ENCODE peak calls at places on chromosome 13, in five cellular contexts. N is aorta, C is gastrocnemius medialis, T is cardiac muscle cell, R is dorsolateral prefrontal cortex. V is an unnamed sample.

GRCh38 chr13:31214379-31214778 is 14.6 kb downstream of the B3GLCT start:
- DNase-seq in R (no peak), T (no peak), C (no peak), N (no peak), V (no peak)

GRCh38 chr13:31172535-31172934 is 10.8 kb upstream of the HSPH1 start:
- DNase-seq in N (no peak), R (no peak), C (no peak), T (peak; percentile 95), V (peak; percentile 49)

GRCh38 chr13:108963846-108964600 is 334.6 kb downstream of the MYO16 start:
- DNase-seq in N (no peak), T (peak; percentile 23), R (no peak), C (no peak), V (peak; percentile 36)

GRCh38 chr13:96900992-96901391 is 93.3 kb downstream of the OXGR1 start:
- DNase-seq in C (no peak), R (no peak), T (no peak), N (no peak), V (no peak)

GRCh38 chr13:45873491-45874360 is 22.2 kb upstream of the SIAH3 start:
- DNase-seq in C (no peak), T (no peak), N (no peak), R (no peak), V (no peak)

GRCh38 chr13:28558567-28558966 is 63.6 kb upstream of the FLT1 start:
- DNase-seq in T (peak; percentile 21), N (no peak), R (no peak), C (no peak), V (no peak)

GRCh38 chr13:46341112-46341711 is 45.8 kb downstream of the RUBCNL start:
- DNase-seq in R (no peak), N (no peak), T (peak; percentile 33), C (no peak), V (peak; percentile 6)

GRCh38 chr13:30111810-30112209 is 195.5 kb downstream of the KATNAL1 start:
- DNase-seq in N (no peak), R (no peak), C (no peak), T (no peak), V (no peak)

GRCh38 chr13:109394311-109394988 is 391.9 kb downstream of the IRS2 start:
- DNase-seq in C (no peak), R (no peak), N (no peak), T (no peak), V (no peak)

GRCh38 chr13:19836472-19836871 is 27.0 kb downstream of the ZMYM5 start:
- DNase-seq in N (no peak), T (peak; percentile 15), C (no peak), R (no peak), V (no peak)

GRCh38 chr13:20118268-20119140 is 42.3 kb downstream of the GJA3 start:
- DNase-seq in R (no peak), N (peak; percentile 68), T (peak; percentile 68), C (no peak), V (no peak)

GRCh38 chr13:100707818-100708740 is 33.5 kb upstream of the TMTC4 start:
- DNase-seq in N (no peak), T (peak; percentile 16), C (no peak), R (no peak), V (no peak)

GRCh38 chr13:30112602-30113435 is 194.5 kb downstream of the KATNAL1 start:
- DNase-seq in N (peak; percentile 89), C (peak; percentile 58), R (peak; percentile 71), T (peak; percentile 92), V (peak; percentile 66)

GRCh38 chr13:51637852-51638496 is 53.7 kb downstream of the WDFY2 start:
- DNase-seq in R (no peak), T (no peak), C (no peak), N (no peak), V (no peak)

GRCh38 chr13:43107780-43108179 is 84.4 kb downstream of the DNAJC15 start:
- DNase-seq in C (no peak), N (no peak), R (no peak), T (no peak), V (no peak)

GRCh38 chr13:77309254-77309653 is 17.6 kb downstream of the MYCBP2 start:
- DNase-seq in C (no peak), R (no peak), N (no peak), T (no peak), V (no peak)

GRCh38 chr13:77306458-77306857 is 20.4 kb downstream of the MYCBP2 start:
- DNase-seq in R (no peak), T (no peak), C (no peak), N (no peak), V (no peak)

GRCh38 chr13:77300176-77301141 is 26.4 kb downstream of the MYCBP2 start:
- DNase-seq in T (peak; percentile 81), C (no peak), N (no peak), R (no peak), V (peak; percentile 39)

GRCh38 chr13:77310161-77310560 is 16.7 kb downstream of the MYCBP2 start:
- DNase-seq in C (no peak), R (no peak), N (no peak), T (no peak), V (no peak)

DNA sequence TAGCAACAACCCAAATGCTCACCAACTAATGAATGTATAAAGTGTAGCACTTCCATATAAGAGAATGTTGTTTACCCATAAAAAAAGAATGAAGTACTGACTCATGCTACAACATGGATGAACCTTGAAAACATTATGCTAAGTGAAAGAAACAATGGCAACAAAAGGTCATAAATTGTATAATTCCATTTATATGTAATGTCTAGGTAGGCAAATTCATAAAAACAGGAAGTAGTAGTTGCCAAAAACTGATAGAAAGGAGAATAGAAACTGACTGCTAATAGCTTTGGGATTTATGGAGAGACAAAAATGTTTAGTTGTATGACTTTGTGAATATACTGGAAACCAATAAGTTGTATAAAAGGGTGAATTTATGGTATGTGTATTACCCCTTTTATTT is 21.6 kb downstream of the MYCBP2 start:
- DNase-seq in C (no peak), T (no peak), N (no peak), R (no peak), V (no peak)
- H3K4me3 ChIP-seq in C (no peak overlapping the region), T (no peak overlapping the region), N (no peak overlapping the region), R (no peak overlapping the region), V (no peak overlapping the region)

GRCh38 chr13:110885966-110886365 is 28.9 kb downstream of the ANKRD10 start:
- DNase-seq in T (no peak), N (no peak), C (no peak), R (no peak), V (no peak)

GRCh38 chr13:110883539-110883938 is 31.3 kb downstream of the ANKRD10 start:
- DNase-seq in C (no peak), N (no peak), R (no peak), T (no peak), V (no peak)

GRCh38 chr13:110886475-110887241 is 28.2 kb downstream of the ANKRD10 start:
- DNase-seq in C (no peak), N (no peak), R (no peak), T (no peak), V (no peak)

GRCh38 chr13:110887242-110887954 is 27.5 kb downstream of the ANKRD10 start:
- DNase-seq in T (no peak), C (no peak), R (no peak), N (no peak), V (no peak)

GRCh38 chr13:110885516-110885915 is 29.4 kb downstream of the ANKRD10 start:
- DNase-seq in R (no peak), N (no peak), T (no peak), C (no peak), V (no peak)
- H3K27ac ChIP-seq in R (no peak overlapping the region), N (no peak overlapping the region), T (no peak overlapping the region), C (no peak overlapping the region), V (no peak overlapping the region)

DNA sequence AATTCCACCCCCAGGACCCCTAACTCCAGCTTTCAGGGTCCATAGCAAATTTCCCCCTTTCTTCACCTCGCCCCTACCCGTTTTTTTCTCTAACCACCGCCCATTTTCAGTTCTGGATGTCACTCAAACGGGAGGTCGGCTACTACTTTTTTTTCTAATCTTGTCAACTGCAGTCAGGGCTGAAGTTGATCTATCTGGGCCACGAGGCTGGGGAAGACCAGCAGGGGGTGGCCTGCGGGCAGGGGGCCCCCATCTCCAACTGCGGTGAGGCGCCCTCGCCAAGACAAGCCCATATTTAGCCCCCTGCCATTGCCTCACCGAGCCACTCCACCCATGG is 748 bp downstream of the LHFPL6 start:
- DNase-seq in C (no peak), T (no peak), N (no peak), R (no peak), V (no peak)
- H3K27me3 ChIP-seq in C (peaks cover 4% of the 10 kb centered on the region), T (peaks cover 15% of the 10 kb centered on the region), N (no peaks in the 10 kb centered on the region), R (no peaks in the 10 kb centered on the region), V (no peaks in the 10 kb centered on the region)

GRCh38 chr13:24301434-24301833 is 7.9 kb upstream of the C1QTNF9 start:
- DNase-seq in T (no peak), R (no peak), N (no peak), C (no peak), V (no peak)

GRCh38 chr13:24301911-24302310 is 7.5 kb upstream of the C1QTNF9 start:
- DNase-seq in T (no peak), C (no peak), R (no peak), N (no peak), V (no peak)

GRCh38 chr13:24306632-24307031 is 2.7 kb upstream of the C1QTNF9 start:
- DNase-seq in C (no peak), N (no peak), T (peak; percentile 14), R (no peak), V (peak; percentile 8)

GRCh38 chr13:24307211-24308067 is 1.9 kb upstream of the C1QTNF9 start:
- DNase-seq in C (no peak), R (no peak), T (peak; percentile 3), N (no peak), V (no peak)

GRCh38 chr13:24304620-24305019 is 4.8 kb upstream of the C1QTNF9 start:
- DNase-seq in N (no peak), C (no peak), T (no peak), R (no peak), V (peak; percentile 16)
- H3K4me3 ChIP-seq in N (no peak overlapping the region), C (no peak overlapping the region), T (no peak overlapping the region), R (no peak overlapping the region), V (no peak overlapping the region)

DNA sequence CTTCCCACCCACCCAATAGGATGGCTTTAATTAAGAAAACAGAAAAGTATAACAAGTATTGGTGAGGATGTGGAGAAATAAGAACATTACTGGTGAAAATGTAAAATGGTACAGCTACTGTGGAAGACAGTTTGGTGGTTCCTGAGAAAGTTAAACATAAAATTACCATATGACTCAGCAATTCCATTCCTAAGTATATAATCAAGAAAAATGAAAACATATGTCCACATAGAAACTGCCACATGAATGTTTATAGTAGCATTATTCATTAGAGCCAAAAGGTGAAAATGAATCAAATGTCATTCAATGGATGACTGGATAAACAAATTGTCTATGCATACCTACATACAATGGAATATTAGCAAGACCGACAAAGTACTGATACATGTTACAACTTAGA is 16.9 kb downstream of the DZIP1 start:
- DNase-seq in N (no peak), C (no peak), T (no peak), R (no peak), V (no peak)
- H3K27ac ChIP-seq in N (no peak overlapping the region), C (no peak overlapping the region), T (no peak overlapping the region), R (no peak overlapping the region), V (no peak overlapping the region)

GRCh38 chr13:111488466-111489132 is 168.2 kb downstream of the TEX29 start:
- DNase-seq in N (no peak), T (no peak), C (no peak), R (no peak), V (no peak)
- H3K27me3 ChIP-seq in N (no peaks in the 10 kb centered on the region), T (no peaks in the 10 kb centered on the region), C (no peaks in the 10 kb centered on the region), R (no peaks in the 10 kb centered on the region), V (no peaks in the 10 kb centered on the region)

V was measured in AG04450.